ENCODE peak calls at places on chromosome 12, in four cellular contexts. A, J, N and P are unnamed samples.

GRCh38 chr12:42255221-42255874 is 17.3 kb upstream of the YAF2 start:
- DNase-seq in A (no peak), J (no peak), N (no peak), P (no peak)

GRCh38 chr12:8493084-8493483 is 20.2 kb upstream of the CLEC4D start:
- DNase-seq in A (peak), J (no peak), N (no peak), P (no peak)

GRCh38 chr12:113537751-113538087 is 66.0 kb upstream of the LHX5 start:
- DNase-seq in A (no peak), J (no peak), N (no peak), P (no peak)

GRCh38 chr12:105961821-105962671 is 176.7 kb downstream of the NUAK1 start:
- DNase-seq in A (no peak), J (no peak), N (no peak), P (no peak)

GRCh38 chr12:26077915-26078314 is 46.9 kb downstream of the BHLHE41 start:
- DNase-seq in A (no peak), J (no peak), N (no peak), P (no peak)

GRCh38 chr12:90627180-90627896 is 327.6 kb downstream of the CCER1 start:
- DNase-seq in A (no peak), J (no peak), N (no peak), P (no peak)

GRCh38 chr12:33771889-33772288 is 250.4 kb upstream of the ALG10 start:
- DNase-seq in A (no peak), J (no peak), N (no peak), P (no peak)

GRCh38 chr12:26741828-26742227 is 91.2 kb downstream of the ITPR2 start:
- DNase-seq in A (no peak), J (no peak), N (no peak), P (no peak)

GRCh38 chr12:59149995-59150642 is 229.8 kb upstream of the LRIG3 start:
- DNase-seq in A (peak), J (no peak), N (no peak), P (peak)

GRCh38 chr12:8077207-8077606 is 4.9 kb upstream of the NECAP1 start:
- DNase-seq in A (no peak), J (no peak), N (no peak), P (no peak)

GRCh38 chr12:561908-562593 is 101.2 kb downstream of the NINJ2 start:
- DNase-seq in A (no peak), J (no peak), N (no peak), P (no peak)

GRCh38 chr12:126055521-126055920 is 990.3 kb downstream of the AACS start:
- DNase-seq in A (no peak), J (no peak), N (no peak), P (no peak)

GRCh38 chr12:103326190-103326589 is 169.6 kb downstream of the C12orf42 start:
- DNase-seq in A (peak), J (no peak), N (no peak), P (no peak)

GRCh38 chr12:109881752-109882151 is 1.4 kb upstream of the GLTP start:
- DNase-seq in A (no peak), J (no peak), N (no peak), P (no peak)

GRCh38 chr12:109878749-109879148 is 1.6 kb downstream of the GLTP start:
- DNase-seq in A (no peak), J (no peak), N (no peak), P (no peak)

GRCh38 chr12:109879332-109880048 is 851 bp downstream of the GLTP start:
- DNase-seq in A (no peak), J (no peak), N (no peak), P (no peak)

GRCh38 chr12:109880938-109881337 is 597 bp upstream of the GLTP start:
- DNase-seq in A (no peak), J (no peak), N (no peak), P (no peak)

DNA sequence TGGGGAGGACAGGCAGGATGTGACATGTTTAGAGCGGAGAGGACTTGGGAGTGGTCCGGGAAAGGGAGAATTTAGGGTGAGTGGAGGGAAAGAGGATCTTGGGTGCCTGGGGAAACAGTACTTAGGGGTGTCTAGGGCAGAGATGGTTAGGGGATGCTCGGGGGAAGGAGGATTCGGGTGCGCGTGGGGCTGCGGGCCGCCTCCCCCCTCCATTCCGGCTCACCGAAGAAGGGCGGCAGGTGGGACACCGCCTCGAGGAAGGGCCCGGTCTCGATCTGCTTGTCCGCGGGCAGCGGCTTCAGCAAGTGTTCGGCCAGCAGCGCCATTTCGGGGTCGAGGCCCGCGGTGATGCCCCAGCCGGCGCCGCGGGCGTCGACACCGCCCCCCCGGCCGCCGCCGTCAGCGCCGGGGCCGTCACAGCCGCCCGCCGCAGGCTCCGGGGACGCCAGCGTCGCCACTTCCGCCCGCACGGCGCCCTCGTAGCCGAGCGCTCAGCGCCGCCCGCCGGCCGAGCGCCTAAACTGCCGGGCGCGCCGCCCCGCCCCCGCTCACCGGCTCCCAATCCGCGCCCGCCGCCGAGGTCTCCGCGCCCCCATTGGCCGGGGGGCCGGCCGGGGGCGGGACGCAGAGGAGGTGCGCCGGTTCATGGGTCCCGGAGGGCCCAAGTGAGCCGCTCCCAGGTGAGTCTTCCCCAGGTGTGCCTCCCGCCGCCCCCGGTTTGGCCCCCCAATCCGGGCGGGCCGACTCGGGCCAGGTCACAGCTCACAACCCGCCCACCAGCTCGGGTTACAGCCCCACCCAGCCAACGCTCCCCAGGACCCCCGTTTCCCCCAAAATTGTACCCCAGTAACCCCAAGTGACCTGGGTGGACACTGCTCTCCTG is at the start of gene GLTP:
- DNase-seq in A (peak), J (peak), N (peak), P (peak)
- TF ChIP-seq CTCF in A (peak), J (peak), N (peak), P (peak)

DNA sequence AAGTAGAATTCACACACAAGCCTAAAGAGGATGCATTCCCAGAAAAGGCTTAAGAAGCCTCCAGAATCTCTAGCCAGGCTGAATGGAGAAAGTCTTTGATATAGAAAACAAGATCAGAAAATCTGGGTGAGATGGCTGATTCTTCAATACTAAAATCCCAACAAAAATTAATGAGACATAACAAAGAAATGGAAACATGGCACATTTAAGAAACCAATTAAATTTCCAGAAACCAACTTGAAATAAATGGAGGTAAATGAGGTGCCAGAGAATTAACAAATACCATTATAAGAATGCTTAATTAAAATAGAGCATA is 51.9 kb downstream of the CPSF6 start:
- DNase-seq in A (no peak), J (no peak), N (no peak), P (no peak)
- TF ChIP-seq CTCF in A (no peak), J (no peak), N (no peak), P (no peak)

GRCh38 chr12:52277486-52278245 is 3.2 kb downstream of the KRT86 start:
- DNase-seq in A (no peak), J (no peak), N (no peak), P (no peak)
- TF ChIP-seq CTCF in A (no peak), J (no peak), N (no peak), P (no peak)

GRCh38 chr12:55720071-55720564 is at the start of gene RDH5:
- DNase-seq in A (no peak), J (no peak), N (no peak), P (no peak)

GRCh38 chr12:55719371-55719770 is 822 bp upstream of the RDH5 start:
- DNase-seq in A (no peak), J (no peak), N (no peak), P (no peak)

GRCh38 chr12:55721601-55722213 is 1.5 kb downstream of the RDH5 start:
- DNase-seq in A (no peak), J (no peak), N (no peak), P (no peak)

GRCh38 chr12:55722948-55723347 is 2.8 kb downstream of the RDH5 start:
- DNase-seq in A (no peak), J (no peak), N (no peak), P (no peak)

DNA sequence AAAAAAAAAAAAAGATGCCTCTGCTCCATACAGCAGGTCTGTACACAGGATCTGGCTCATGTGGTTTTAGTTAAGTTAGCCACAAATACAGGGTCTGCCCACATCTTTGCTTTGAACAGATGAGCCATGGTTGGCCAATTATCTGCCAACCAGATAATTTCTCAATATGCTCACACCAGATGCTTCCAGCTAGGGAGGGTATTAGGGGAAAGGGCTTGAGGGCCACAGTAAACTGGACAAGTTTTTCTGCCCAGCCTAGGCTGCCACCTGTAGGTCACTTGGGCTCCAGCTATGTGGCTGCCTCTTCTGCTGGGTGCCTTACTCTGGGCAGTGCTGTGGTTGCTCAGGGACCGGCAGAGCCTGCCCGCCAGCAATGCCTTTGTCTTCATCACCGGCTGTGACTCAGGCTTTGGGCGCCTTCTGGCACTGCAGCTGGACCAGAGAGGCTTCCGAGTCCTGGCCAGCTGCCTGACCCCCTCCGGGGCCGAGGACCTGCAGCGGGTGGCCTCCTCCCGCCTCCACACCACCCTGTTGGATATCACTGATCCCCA is 776 bp downstream of the RDH5 start:
- DNase-seq in A (no peak), J (no peak), N (peak), P (no peak)
- TF ChIP-seq CTCF in A (peak), J (no peak), N (peak), P (peak)

DNA sequence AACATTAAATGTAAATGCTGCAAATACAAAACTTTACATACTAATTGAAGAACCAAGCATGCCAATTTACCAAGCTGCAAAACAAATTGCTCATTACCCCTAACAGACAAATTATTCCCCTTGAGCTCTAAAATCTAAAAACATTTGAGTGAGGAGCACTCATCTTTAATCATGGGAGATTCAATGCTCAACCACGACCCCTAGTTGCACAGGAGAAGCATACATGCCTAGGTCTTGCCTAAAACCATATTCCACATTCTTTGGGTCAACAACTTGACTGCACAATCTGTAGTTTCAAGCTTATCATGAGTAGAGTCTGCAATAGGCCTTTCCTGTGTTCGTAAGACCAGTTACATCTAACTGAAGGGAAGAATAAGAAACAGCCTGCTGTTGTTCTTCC is 69.7 kb downstream of the MGAT4C start:
- DNase-seq in A (no peak), J (no peak), N (no peak), P (no peak)
- TF ChIP-seq CTCF in A (no peak), J (no peak), N (no peak), P (peak)

DNA sequence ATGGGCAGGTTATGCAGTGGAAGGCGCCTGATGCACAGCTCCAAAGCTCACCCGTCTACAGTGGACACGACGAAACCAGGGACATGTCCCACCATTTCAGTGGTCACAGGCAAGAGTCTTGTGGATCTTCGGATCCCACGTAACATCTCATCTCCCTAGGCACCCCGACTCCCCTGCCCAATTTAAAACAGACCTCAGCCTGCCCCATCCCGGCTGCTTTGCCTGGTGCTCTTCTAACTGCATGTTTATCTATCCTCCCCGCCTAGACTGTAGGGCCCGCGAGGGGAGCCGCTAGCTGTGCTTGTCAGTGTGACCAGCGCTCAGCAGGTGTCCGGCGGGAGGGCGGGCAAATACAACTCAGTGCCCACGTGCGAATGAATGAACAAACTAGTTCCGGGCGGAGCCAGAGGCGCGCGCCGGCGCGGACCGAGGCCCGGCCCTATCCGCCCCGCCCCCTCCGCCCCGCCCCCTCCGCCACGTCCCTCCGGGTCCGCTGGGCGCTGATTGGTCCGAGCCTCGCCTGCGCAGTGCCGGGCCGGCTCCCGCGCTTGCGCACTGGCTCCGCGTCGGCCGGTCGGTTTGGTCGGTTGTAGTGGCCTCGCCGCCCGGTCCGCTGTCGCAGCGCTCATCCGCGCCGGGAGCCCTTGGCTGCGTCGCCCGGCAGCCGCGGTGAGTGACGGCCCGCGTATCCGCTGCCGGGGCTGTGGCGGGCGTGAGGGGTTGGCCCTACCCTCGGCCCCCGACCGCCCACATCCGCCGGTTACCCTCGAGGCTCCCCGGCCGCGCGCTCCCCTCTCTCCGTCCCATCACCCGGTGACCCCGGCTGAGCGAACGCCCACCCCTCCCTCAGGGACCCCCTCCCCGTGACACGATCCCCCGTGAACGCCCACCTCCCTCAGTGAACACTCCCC is 60.1 kb downstream of the DDX51 start:
- DNase-seq in A (peak), J (peak), N (peak), P (peak)
- TF ChIP-seq CTCF in A (no peak), J (no peak), N (no peak), P (no peak)

DNA sequence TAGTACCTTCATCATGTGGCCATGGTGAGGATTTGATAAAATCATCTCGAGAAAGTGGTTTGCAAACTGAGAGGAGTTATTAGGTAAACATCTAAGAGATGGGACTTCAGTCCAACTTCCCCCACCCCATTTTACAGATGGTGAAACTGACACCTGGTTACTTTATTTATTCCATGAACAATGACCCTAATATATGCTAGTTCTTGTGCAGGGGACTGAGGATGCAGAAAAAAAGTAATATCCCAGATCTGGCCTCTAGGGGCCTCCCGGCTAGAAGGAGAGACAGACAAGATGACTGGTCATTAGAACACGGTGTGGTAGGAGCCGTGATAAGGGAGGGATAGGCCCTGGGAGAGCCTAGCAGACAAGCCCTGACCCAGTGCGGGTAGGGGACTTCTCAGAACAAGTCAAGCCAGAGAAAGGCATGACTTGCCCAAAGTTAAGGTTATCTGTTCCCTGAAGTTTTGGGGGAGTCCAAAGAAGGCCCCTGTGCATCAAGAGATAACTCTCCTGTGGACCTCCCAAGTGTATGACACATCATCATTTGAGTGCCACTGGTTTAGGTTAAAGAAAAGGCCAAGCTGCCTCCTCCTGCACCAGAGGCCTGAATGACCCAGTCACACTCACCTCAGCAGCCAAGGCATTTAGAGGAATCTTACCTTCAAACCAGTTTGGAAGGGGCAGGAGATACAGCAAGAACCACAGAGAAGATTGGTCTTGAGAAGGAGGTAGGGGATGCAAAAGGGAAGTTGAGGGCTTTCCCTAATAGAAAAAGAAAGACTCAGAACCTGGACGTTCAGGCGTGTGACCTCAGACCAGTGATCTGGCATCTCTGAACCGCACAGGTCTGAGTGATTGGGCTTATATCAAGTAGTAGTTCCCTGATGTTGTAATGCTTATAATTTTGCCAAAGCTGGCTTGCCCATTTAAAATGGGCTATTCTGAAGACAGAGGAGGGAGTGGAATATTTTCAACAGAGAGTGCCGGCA is 1.6 kb downstream of the CMKLR1 start:
- DNase-seq in A (peak), J (no peak), N (no peak), P (no peak)
- TF ChIP-seq CTCF in A (peak), J (no peak), N (no peak), P (peak)

DNA sequence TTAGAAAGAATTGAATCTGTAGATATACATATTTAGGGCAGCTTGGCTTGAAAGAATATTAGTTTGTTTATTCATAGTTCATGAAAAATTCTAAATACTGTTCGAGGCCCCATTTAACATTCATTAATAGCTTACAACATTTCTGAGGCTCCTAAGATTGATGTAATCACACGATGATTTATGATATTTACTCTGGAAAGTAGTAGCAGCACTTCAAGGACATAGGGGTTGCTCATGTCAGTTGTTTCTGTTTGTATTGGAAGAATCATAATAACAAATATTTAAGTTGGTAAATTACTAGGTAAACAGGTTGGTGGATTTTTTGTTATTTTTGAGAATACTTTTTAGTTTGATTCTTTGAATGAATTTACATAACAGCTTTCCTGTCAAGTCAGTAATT is 30.4 kb downstream of the CAND1 start:
- DNase-seq in A (no peak), J (no peak), N (no peak), P (no peak)
- TF ChIP-seq CTCF in A (no peak), J (no peak), N (no peak), P (no peak)

GRCh38 chr12:52358575-52359350 is 8.5 kb downstream of the KRT85 start:
- DNase-seq in A (peak), J (no peak), N (peak), P (no peak)
- TF ChIP-seq CTCF in A (no peak), J (no peak), N (no peak), P (no peak)